ENCODE peak calls at places on chromosomes 13 and 19, in ten cellular contexts. C is A549, E is fibroblast of pulmonary artery, T is PC-3, R is body of pancreas, M is left lung, G is lung, P is IMR-90, Y is kidney epithelial cell, X is astrocyte of the cerebellum. D is an unnamed sample.

GRCh38 chr13:28239374-28239773 is 101.0 kb downstream of the PAN3 start:
- DNase-seq in G (no peak), R (no peak), C (no peak), M (no peak), Y (no peak), E (peak; percentile 84), X (no peak), T (no peak), P (peak; percentile 4), D (no peak)

GRCh38 chr19:37519890-37520289 is 13.2 kb downstream of the ZNF793 start:
- DNase-seq in G (no peak), R (no peak), X (no peak), E (peak; percentile 22), Y (no peak), T (peak; percentile 3), C (no peak), M (no peak), P (peak; percentile 28), D (no peak)

GRCh38 chr13:68160466-68160865 is 930.3 kb upstream of the PCDH9 start:
- DNase-seq in C (no peak), X (no peak), E (no peak), R (no peak), Y (no peak), P (no peak), G (no peak), M (no peak), T (no peak), D (no peak)

GRCh38 chr13:113118328-113119021 is 4.1 kb upstream of the F10 start:
- DNase-seq in R (no peak), P (no peak), T (no peak), G (no peak), C (no peak), X (no peak), M (peak; percentile 73), E (no peak), Y (no peak), D (no peak)

GRCh38 chr13:53138369-53139036 is 109.9 kb downstream of the OLFM4 start:
- DNase-seq in X (no peak), T (no peak), M (no peak), P (peak; percentile 35), R (no peak), G (no peak), Y (no peak), E (peak; percentile 72), C (no peak), D (no peak)

GRCh38 chr19:30169196-30169900 is 202.8 kb upstream of the ZNF536 start:
- DNase-seq in E (no peak), M (no peak), Y (no peak), C (no peak), R (no peak), X (no peak), T (no peak), G (peak; percentile 15), P (no peak), D (no peak)

GRCh38 chr19:48308695-48309586 is 16.4 kb upstream of the EMP3 start:
- DNase-seq in Y (no peak), M (no peak), C (peak; percentile 56), E (peak; percentile 47), T (no peak), X (no peak), P (no peak), R (no peak), G (no peak), D (no peak)

GRCh38 chr13:47277774-47278173 is 380.9 kb upstream of the HTR2A start:
- DNase-seq in M (no peak), E (peak; percentile 54), Y (no peak), R (no peak), P (peak; percentile 44), T (no peak), X (no peak), C (no peak), G (no peak), D (no peak)

GRCh38 chr19:10625003-10625761 is at the start of gene SLC44A2:
- DNase-seq in P (peak; percentile 35), C (no peak), R (peak; percentile 95), X (no peak), M (peak; percentile 94), Y (no peak), T (peak; percentile 95), G (peak; percentile 85), E (peak; percentile 55), D (no peak)

GRCh38 chr19:23507441-23507840 is 112.2 kb upstream of the ZNF91 start:
- DNase-seq in M (no peak), C (no peak), Y (no peak), E (no peak), X (no peak), G (no peak), R (no peak), P (no peak), T (no peak), D (no peak)

GRCh38 chr13:52849727-52850395 is 1.4 kb upstream of the PCDH8 start:
- DNase-seq in E (no peak), M (no peak), P (no peak), X (no peak), T (no peak), C (no peak), Y (no peak), G (no peak), R (no peak), D (no peak)

GRCh38 chr19:46412983-46413261 is 442 bp downstream of the CCDC8 start:
- DNase-seq in R (no peak), Y (no peak), P (no peak), G (no peak), E (no peak), C (no peak), M (no peak), X (no peak), T (no peak), D (no peak)

GRCh38 chr19:6214881-6215541 is 64.8 kb downstream of the MLLT1 start:
- DNase-seq in Y (no peak), M (peak; percentile 73), E (no peak), T (no peak), C (no peak), R (no peak), P (no peak), G (no peak), X (no peak), D (peak; percentile 42)

GRCh38 chr13:66348745-66349720 is 881.1 kb downstream of the PCDH9 start:
- DNase-seq in E (peak; percentile 43), Y (no peak), C (peak; percentile 49), P (no peak), X (no peak), R (no peak), T (no peak), G (peak; percentile 34), M (no peak), D (no peak)

GRCh38 chr19:52176574-52176973 is 5.2 kb upstream of the ZNF836 start:
- DNase-seq in G (no peak), C (no peak), T (no peak), R (no peak), Y (no peak), X (no peak), E (no peak), M (no peak), P (no peak), D (no peak)

GRCh38 chr13:86741762-86742285 is 929.3 kb upstream of the SLITRK5 start:
- DNase-seq in E (no peak), P (no peak), G (no peak), M (no peak), Y (no peak), X (no peak), T (peak; percentile 24), C (no peak), R (no peak), D (no peak)
- TF ChIP-seq CTCF in E (no peak), P (peak; percentile 5), G (no peak), M (no peak), Y (peak; percentile 19), X (no peak), T (peak; percentile 46), C (no peak), R (no peak), D (no peak)

GRCh38 chr19:13094771-13095392 is 7.8 kb downstream of the LYL1 start:
- DNase-seq in M (peak; percentile 79), R (no peak), C (no peak), Y (no peak), T (peak; percentile 50), P (no peak), E (no peak), G (no peak), X (no peak), D (no peak)

GRCh38 chr19:13095393-13095784 is 7.3 kb downstream of the LYL1 start:
- DNase-seq in R (no peak), E (no peak), C (no peak), T (no peak), Y (no peak), X (no peak), P (no peak), M (peak; percentile 88), G (no peak), D (no peak)

GRCh38 chr19:13097331-13098258 is 5.1 kb downstream of the LYL1 start:
- DNase-seq in P (no peak), E (no peak), Y (no peak), T (no peak), M (peak; percentile 91), C (no peak), X (no peak), R (no peak), G (no peak), D (no peak)

GRCh38 chr19:13096968-13097330 is 5.7 kb downstream of the LYL1 start:
- DNase-seq in R (no peak), X (no peak), E (no peak), T (no peak), C (no peak), P (no peak), M (no peak), Y (no peak), G (no peak), D (no peak)

GRCh38 chr19:13095934-13096890 is 6.4 kb downstream of the LYL1 start:
- DNase-seq in E (no peak), M (peak; percentile 88), T (peak; percentile 46), R (no peak), Y (no peak), P (no peak), G (no peak), C (peak; percentile 27), X (no peak), D (no peak)
- TF ChIP-seq CTCF in E (peak; percentile 4), M (no peak), T (peak; percentile 42), R (no peak), Y (peak; percentile 18), P (no peak), G (no peak), C (no peak), X (peak; percentile 15), D (peak; percentile 62)

GRCh38 chr13:92074658-92075057 is 676.2 kb downstream of the GPC5 start:
- DNase-seq in C (peak; percentile 16), M (no peak), Y (no peak), G (no peak), R (peak; percentile 18), P (no peak), E (peak; percentile 11), X (no peak), T (peak; percentile 7), D (no peak)
- TF ChIP-seq CTCF in C (peak; percentile 14), M (no peak), Y (peak; percentile 65), G (no peak), R (no peak), P (no peak), E (peak; percentile 37), X (peak; percentile 41), T (peak; percentile 51), D (no peak)

DNA sequence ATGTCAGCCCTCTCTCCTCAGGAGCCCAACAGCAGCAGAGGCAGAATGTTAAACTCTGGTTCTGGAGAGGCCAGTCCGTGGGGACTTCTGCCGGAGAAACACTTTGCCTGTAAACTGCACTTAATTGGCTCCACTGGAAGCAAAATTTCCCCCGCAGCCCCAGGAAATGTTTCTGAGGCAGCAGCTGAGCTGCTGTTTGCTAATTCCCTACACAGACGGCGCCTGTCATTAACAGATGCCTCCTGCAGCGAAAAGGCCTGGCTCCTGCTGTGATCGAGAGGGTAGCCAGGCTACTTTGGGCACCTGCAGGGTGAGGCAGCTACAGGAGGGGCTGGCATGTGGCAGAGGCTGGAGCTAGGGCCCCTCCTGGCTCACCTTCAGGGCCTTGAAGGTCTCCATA is 5.2 kb upstream of the TM6SF2 start:
- DNase-seq in X (no peak), C (no peak), M (no peak), G (no peak), Y (no peak), P (no peak), R (no peak), E (no peak), T (no peak), D (no peak)
- TF ChIP-seq CTCF in X (no peak), C (no peak), M (no peak), G (no peak), Y (no peak), P (no peak), R (no peak), E (no peak), T (no peak), D (no peak)

D was measured in CD14-positive monocyte.